ENCODE peak calls at places on chromosomes 12 and 14, in six cellular contexts. W is ELF-1; H is lower lobe of right lung; F is CD8-positive, alpha-beta memory T cell; K is fibroblast of gingiva; B is WTC11. O is an unnamed sample.

GRCh38 chr12:126114420-126114819 is 1049.2 kb downstream of the AACS start:
- DNase-seq in W (no peak), H (no peak), F (no peak), K (no peak), B (no peak), O (no peak)

GRCh38 chr12:93279849-93280412 is 97.8 kb upstream of the NUDT4 start:
- DNase-seq in W (peak), H (no peak), F (no peak), K (no peak), B (no peak), O (no peak)

GRCh38 chr12:112252184-112252583 is 126.8 kb downstream of the TRAFD1 start:
- DNase-seq in W (no peak), H (peak), F (no peak), K (peak), B (no peak), O (no peak)

GRCh38 chr14:49863483-49864262 is 11.1 kb upstream of the NEMF start:
- DNase-seq in W (no peak), H (no peak), F (peak), K (no peak), B (no peak), O (no peak)

GRCh38 chr14:52112336-52113018 is 43.6 kb upstream of the NID2 start:
- DNase-seq in W (no peak), H (no peak), F (no peak), K (no peak), B (no peak), O (no peak)

GRCh38 chr12:64814432-64814831 is 10.0 kb upstream of the TBC1D30 start:
- DNase-seq in W (no peak), H (no peak), F (no peak), K (no peak), B (no peak), O (no peak)

GRCh38 chr14:72633551-72633950 is 260.4 kb downstream of the DPF3 start:
- DNase-seq in W (no peak), H (no peak), F (no peak), K (peak), B (no peak), O (no peak)

GRCh38 chr12:49345048-49345839 is 1.4 kb upstream of the DNAJC22 start:
- DNase-seq in W (no peak), H (no peak), F (no peak), K (no peak), B (no peak), O (no peak)

GRCh38 chr14:61609143-61609851 is 86.0 kb upstream of the HIF1A start:
- DNase-seq in W (peak), H (no peak), F (no peak), K (peak), B (peak), O (peak)

GRCh38 chr12:71972441-71973074 is 33.9 kb downstream of the TPH2 start:
- DNase-seq in W (no peak), H (no peak), F (no peak), K (no peak), B (no peak), O (no peak)